ENCODE peak calls at places on chromosomes 3 and 15, in nine cellular contexts. S is lower leg skin, C is SK-N-SH, G is fibroblast of mammary gland, T is foreskin fibroblast, X is breast epithelium, F is fibroblast of pulmonary artery, O is H7, V is PC-3. Y is an unnamed sample.

GRCh38 chr15:62832231-62832630 is 210.3 kb upstream of the TPM1 start:
- DNase-seq in O (no peak), T (no peak), V (no peak), S (no peak), G (no peak), F (no peak), X (no peak), C (no peak), Y (no peak)

GRCh38 chr15:72796210-72796514 is 12.6 kb upstream of the ADPGK start:
- DNase-seq in T (peak), C (no peak), G (peak), S (no peak), O (no peak), V (peak), F (no peak), X (no peak), Y (no peak)

GRCh38 chr15:88638626-88639372 is at the start of gene ISG20:
- DNase-seq in T (peak), X (peak), C (peak), S (peak), V (peak), O (peak), G (peak), F (peak), Y (peak)

GRCh38 chr15:47820047-47820779 is 102.9 kb downstream of the SEMA6D start:
- DNase-seq in C (no peak), X (no peak), F (peak), V (peak), G (peak), S (no peak), O (no peak), T (peak), Y (peak)

GRCh38 chr3:116994473-116994872 is 284.9 kb downstream of the TUSC7 start:
- DNase-seq in O (no peak), C (no peak), T (no peak), V (no peak), G (no peak), F (no peak), S (no peak), X (no peak), Y (no peak)

GRCh38 chr3:134201201-134202130 is 49.2 kb downstream of the RYK start:
- DNase-seq in F (peak), S (no peak), C (no peak), O (no peak), V (peak), T (peak), X (no peak), G (peak), Y (no peak)

GRCh38 chr3:17478673-17479072 is 263.8 kb downstream of the TBC1D5 start:
- DNase-seq in C (no peak), S (no peak), O (no peak), V (peak), G (peak), X (no peak), T (peak), F (peak), Y (no peak)

GRCh38 chr15:91855241-91855640 is 1.7 kb downstream of the SLCO3A1 start:
- DNase-seq in F (no peak), O (no peak), X (no peak), C (no peak), S (no peak), T (no peak), G (no peak), V (no peak), Y (no peak)

GRCh38 chr3:89171681-89172080 is 64.3 kb downstream of the EPHA3 start:
- DNase-seq in G (no peak), S (no peak), F (no peak), T (no peak), V (no peak), X (no peak), C (no peak), O (peak), Y (no peak)

GRCh38 chr15:82539690-82540054 is 585 bp downstream of the RPS17 start:
- DNase-seq in C (peak), O (peak), T (no peak), S (no peak), G (no peak), F (peak), X (no peak), V (no peak), Y (no peak)

GRCh38 chr3:119175869-119176756 is 2.7 kb downstream of the UPK1B start:
- DNase-seq in G (peak), S (no peak), C (no peak), F (peak), X (no peak), T (peak), V (peak), O (no peak), Y (no peak)

GRCh38 chr3:172270767-172271166 is 177.5 kb downstream of the GHSR start:
- DNase-seq in C (no peak), S (no peak), X (no peak), G (no peak), T (no peak), F (no peak), V (no peak), O (no peak), Y (no peak)

GRCh38 chr15:39574416-39574815 is 6.5 kb upstream of the THBS1 start:
- DNase-seq in X (no peak), G (peak), V (no peak), C (no peak), O (no peak), F (peak), T (no peak), S (no peak), Y (no peak)

GRCh38 chr3:146968204-146968651 is 363.1 kb upstream of the PLSCR5 start:
- DNase-seq in V (peak), F (peak), G (peak), S (no peak), O (no peak), C (no peak), T (peak), X (no peak), Y (no peak)

GRCh38 chr15:66115568-66116206 is 137.9 kb downstream of the MEGF11 start:
- DNase-seq in X (no peak), S (no peak), V (no peak), C (no peak), F (no peak), G (peak), T (no peak), O (peak), Y (no peak)

GRCh38 chr15:70376929-70377691 is 279.4 kb upstream of the TLE3 start:
- DNase-seq in V (no peak), S (peak), F (peak), C (peak), T (peak), G (peak), O (peak), X (no peak), Y (peak)

GRCh38 chr15:39118510-39118909 is 462.4 kb upstream of the THBS1 start:
- DNase-seq in G (peak), S (no peak), T (peak), V (peak), C (no peak), X (no peak), O (no peak), F (peak), Y (no peak)

GRCh38 chr15:45790325-45790943 is 155.6 kb downstream of the SQOR start:
- DNase-seq in C (peak), G (peak), S (no peak), V (peak), X (no peak), F (peak), O (peak), T (peak), Y (peak)

GRCh38 chr15:47293763-47294162 is 423.5 kb upstream of the SEMA6D start:
- DNase-seq in T (peak), C (no peak), O (no peak), X (no peak), V (no peak), G (peak), S (peak), F (peak), Y (no peak)

GRCh38 chr3:122146466-122146865 is 37.0 kb upstream of the CASR start:
- DNase-seq in X (no peak), O (no peak), T (no peak), C (no peak), V (no peak), G (no peak), F (no peak), S (no peak), Y (no peak)

GRCh38 chr3:127775398-127776109 is 46.8 kb downstream of the MGLL start:
- DNase-seq in T (peak), F (peak), C (no peak), O (peak), V (no peak), S (peak), G (peak), X (no peak), Y (peak)
- H3K4me3 ChIP-seq in T (no peak), F (no peak), C (no peak), O (no peak), V (no peak), S (no peak), G (no peak), X (no peak), Y (no peak)

GRCh38 chr3:123449986-123450474 is 1.1 kb upstream of the ADCY5 start:
- DNase-seq in S (no peak), V (no peak), O (peak), F (no peak), T (peak), C (peak), X (no peak), G (no peak), Y (peak)
- H3K4me3 ChIP-seq in S (peak), V (peak), O (peak), F (peak), T (peak), C (peak), X (peak), G (peak), Y (peak)

DNA sequence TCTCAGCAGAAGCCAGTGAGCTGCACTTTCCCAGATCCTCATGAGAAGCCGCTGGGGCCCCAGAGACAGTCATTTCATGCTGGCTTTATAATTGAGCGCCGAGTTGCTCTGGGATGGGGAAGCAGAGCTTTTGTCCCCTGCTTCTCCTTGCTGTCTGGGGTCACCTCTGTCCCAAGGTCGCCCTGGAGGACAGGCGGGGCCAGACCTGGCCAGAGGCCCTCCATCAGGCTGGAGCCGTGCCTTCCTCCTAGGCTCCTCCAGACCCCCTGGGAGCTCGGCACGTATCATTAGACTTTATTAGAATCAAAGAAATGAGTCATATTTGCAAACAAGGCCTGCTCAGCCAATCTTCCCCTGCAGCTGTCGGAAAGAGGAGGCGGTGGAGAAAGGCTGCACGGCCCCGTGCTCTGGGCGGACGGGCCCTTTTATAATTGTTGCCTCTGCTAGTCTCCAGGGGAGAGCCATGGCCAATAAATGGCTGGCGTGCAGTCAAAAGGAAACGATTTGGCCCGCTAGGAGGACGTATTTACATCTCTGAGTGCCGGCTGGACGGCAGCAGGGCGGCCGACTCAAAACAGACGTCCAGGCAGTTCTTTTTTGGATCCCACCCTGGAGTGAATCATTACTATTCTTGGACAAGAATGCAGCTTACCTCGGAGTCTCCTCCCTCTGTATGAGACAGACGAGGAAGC is 50.4 kb downstream of the SLC6A6 start:
- DNase-seq in X (peak), F (peak), S (peak), C (no peak), O (no peak), V (peak), G (peak), T (peak), Y (peak)
- H3K4me3 ChIP-seq in X (no peak), F (peak), S (no peak), C (no peak), O (no peak), V (peak), G (peak), T (no peak), Y (no peak)

GRCh38 chr3:25652921-25653320 is 11.8 kb downstream of the TOP2B start:
- DNase-seq in X (no peak), V (no peak), G (no peak), S (no peak), C (no peak), T (peak), F (no peak), O (no peak), Y (no peak)

GRCh38 chr3:25648925-25649828 is 15.5 kb downstream of the TOP2B start:
- DNase-seq in V (no peak), F (no peak), X (no peak), O (no peak), C (no peak), T (peak), S (no peak), G (no peak), Y (no peak)

GRCh38 chr3:25653322-25653721 is 11.4 kb downstream of the TOP2B start:
- DNase-seq in T (no peak), G (no peak), X (no peak), V (no peak), S (no peak), F (no peak), C (no peak), O (no peak), Y (no peak)

GRCh38 chr3:25648107-25648535 is 16.6 kb downstream of the TOP2B start:
- DNase-seq in C (peak), X (no peak), F (peak), G (peak), V (peak), O (peak), T (peak), S (peak), Y (peak)
- H3K4me3 ChIP-seq in C (no peak), X (no peak), F (no peak), G (no peak), V (no peak), O (no peak), T (no peak), S (no peak), Y (no peak)

DNA sequence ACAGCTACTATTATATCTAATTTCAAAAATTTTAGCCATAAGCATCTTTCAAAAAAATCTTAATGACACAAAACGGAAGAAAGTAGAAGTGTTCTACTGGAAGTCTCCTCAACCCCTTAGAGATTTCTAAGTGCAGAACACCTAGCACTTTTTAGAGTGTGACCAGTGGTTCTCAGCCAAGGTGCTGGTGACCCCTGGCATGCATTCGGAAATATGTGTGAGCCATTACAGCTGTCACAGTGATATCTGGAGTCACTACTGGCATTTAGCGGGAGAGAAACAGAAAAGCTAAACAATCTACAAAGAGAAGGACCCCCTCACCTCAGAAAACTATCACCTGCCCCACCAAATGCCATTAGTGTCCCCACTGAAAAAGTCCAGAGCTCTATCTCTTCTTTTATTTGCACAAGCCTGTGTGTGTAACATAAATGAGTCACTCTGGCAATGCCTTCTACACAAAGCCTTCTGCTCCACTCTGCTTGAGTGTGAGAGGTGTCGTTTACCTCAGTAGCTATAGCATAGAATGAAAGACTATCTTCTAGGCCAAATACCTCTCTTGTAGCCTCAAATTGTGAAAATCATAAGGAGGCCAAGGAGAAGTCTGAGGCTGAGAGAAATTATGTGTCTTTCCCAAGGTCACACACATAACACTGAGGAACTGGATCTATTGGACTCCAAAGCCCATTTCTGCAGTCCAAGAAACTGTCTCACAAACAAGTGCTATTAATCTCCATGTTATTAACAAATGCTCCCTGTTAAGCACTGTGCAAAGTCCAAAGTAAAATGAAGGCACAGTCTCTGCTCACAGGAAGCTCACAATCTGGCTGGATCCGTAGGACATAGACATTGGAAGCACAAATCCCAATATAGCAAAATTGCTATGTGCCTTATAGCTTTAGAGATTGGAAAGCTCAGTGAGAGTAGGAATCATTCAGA is 28.5 kb upstream of the KCNMB2 start:
- DNase-seq in S (no peak), C (no peak), O (no peak), F (no peak), V (peak), X (no peak), G (no peak), T (no peak), Y (no peak)
- H3K4me3 ChIP-seq in S (no peak), C (no peak), O (no peak), F (no peak), V (no peak), X (no peak), G (no peak), T (no peak), Y (no peak)

GRCh38 chr3:169818330-169818729 is 5.6 kb upstream of the LRRC34 start:
- DNase-seq in X (no peak), C (no peak), V (peak), S (no peak), G (no peak), F (peak), O (no peak), T (peak), Y (no peak)

GRCh38 chr3:169825316-169825715 is 12.6 kb upstream of the LRRC34 start:
- DNase-seq in V (no peak), X (no peak), T (no peak), G (no peak), S (no peak), F (no peak), O (no peak), C (no peak), Y (no peak)

GRCh38 chr3:169822091-169822490 is 9.4 kb upstream of the LRRC34 start:
- DNase-seq in S (no peak), T (no peak), G (no peak), C (no peak), X (no peak), V (no peak), F (no peak), O (no peak), Y (no peak)

GRCh38 chr3:169822983-169823382 is 10.3 kb upstream of the LRRC34 start:
- DNase-seq in C (no peak), X (no peak), O (no peak), V (no peak), F (no peak), G (no peak), S (no peak), T (no peak), Y (no peak)

DNA sequence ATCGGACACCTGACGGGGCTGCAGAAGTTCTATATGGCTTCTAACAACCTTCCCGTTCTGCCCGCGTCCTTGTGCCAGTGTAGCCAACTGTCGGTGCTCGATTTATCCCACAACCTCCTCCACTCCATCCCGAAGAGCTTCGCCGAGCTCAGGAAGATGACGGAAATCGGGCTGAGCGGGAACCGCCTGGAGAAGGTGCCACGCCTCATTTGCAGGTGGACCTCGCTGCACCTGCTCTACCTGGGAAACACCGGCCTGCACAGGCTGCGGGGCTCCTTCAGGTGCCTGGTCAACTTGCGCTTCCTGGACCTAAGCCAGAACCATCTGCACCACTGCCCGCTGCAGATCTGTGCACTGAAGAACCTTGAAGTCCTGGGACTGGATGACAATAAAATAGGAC is 9.8 kb upstream of the LRRC34 start:
- DNase-seq in G (no peak), C (no peak), S (no peak), O (no peak), V (no peak), F (no peak), X (no peak), T (no peak), Y (no peak)
- H3K4me3 ChIP-seq in G (no peak), C (no peak), S (no peak), O (no peak), V (no peak), F (no peak), X (no peak), T (no peak), Y (no peak)

DNA sequence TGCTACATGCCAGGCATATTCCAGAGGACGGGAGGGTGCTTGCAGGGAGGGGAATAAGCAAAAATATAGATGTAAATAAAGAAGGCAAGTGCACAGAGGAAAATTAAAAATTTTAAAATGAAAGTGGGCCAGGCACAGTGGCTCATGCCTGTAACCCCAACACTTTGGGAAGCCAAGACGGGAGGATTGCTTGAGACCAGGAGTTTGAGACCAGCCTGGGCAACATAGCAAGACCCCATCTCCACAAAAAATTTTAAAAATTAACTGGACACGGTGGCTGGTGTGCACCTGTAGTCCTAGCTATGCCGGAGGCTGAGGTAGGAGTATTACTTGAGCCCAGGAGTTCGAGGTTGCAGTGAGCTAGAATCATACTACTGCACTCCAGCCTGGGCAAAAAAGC is 22.4 kb downstream of the ZBTB38 start:
- DNase-seq in T (no peak), F (no peak), G (no peak), S (no peak), C (no peak), O (no peak), X (no peak), V (no peak), Y (no peak)
- H3K4me3 ChIP-seq in T (no peak), F (no peak), G (no peak), S (no peak), C (no peak), O (no peak), X (no peak), V (no peak), Y (no peak)

GRCh38 chr3:50502584-50503423 is 630 bp downstream of the CACNA2D2 start:
- DNase-seq in O (peak), T (no peak), S (no peak), C (peak), F (no peak), G (no peak), V (no peak), X (no peak), Y (peak)
- H3K4me3 ChIP-seq in O (peak), T (no peak), S (peak), C (peak), F (no peak), G (no peak), V (peak), X (peak), Y (peak)